ENCODE peak calls at places on chromosomes 11 and 22, in five cellular contexts. W is skeletal muscle cell, V is cardiac fibroblast, D is posterior cingulate gyrus, R is mesothelial cell of epicardium. O is an unnamed sample.

GRCh38 chr22:41504397-41504796 is 35.5 kb downstream of the ACO2 start:
- DNase-seq in W (peak; percentile 31), V (peak; percentile 49), D (no peak), R (no peak), O (no peak)

GRCh38 chr11:127058524-127058923 is 58.0 kb upstream of the KIRREL3 start:
- DNase-seq in W (no peak), V (no peak), D (no peak), R (no peak), O (no peak)

GRCh38 chr11:16809901-16810668 is 71.6 kb downstream of the C11orf58 start:
- DNase-seq in W (no peak), V (peak; percentile 90), D (peak; percentile 68), R (no peak), O (peak; percentile 70)

GRCh38 chr11:64244966-64245365 is 1.8 kb downstream of the PPP1R14B start:
- DNase-seq in W (no peak), V (no peak), D (no peak), R (no peak), O (no peak)

GRCh38 chr11:128903248-128904041 is 12.3 kb downstream of the KCNJ5 start:
- DNase-seq in W (no peak), V (no peak), D (no peak), R (no peak), O (peak; percentile 27)

GRCh38 chr22:46731246-46732040 is 6.6 kb downstream of the CERK start:
- DNase-seq in W (no peak), V (no peak), D (no peak), R (no peak), O (peak; percentile 89)

GRCh38 chr11:11909727-11910126 is 68.0 kb downstream of the USP47 start:
- DNase-seq in W (no peak), V (peak; percentile 6), D (no peak), R (no peak), O (no peak)

GRCh38 chr22:30695351-30695762 is 683 bp downstream of the OSBP2 start:
- DNase-seq in W (no peak), V (no peak), D (peak; percentile 37), R (no peak), O (peak; percentile 22)

GRCh38 chr22:24061124-24061684 is 50.1 kb downstream of the CABIN1 start:
- DNase-seq in W (no peak), V (no peak), D (no peak), R (no peak), O (no peak)

GRCh38 chr22:49243335-49243734 is 584.3 kb downstream of the BRD1 start:
- DNase-seq in W (no peak), V (no peak), D (no peak), R (no peak), O (no peak)

GRCh38 chr22:41768420-41768819 is 32.1 kb upstream of the CCDC134 start:
- DNase-seq in W (no peak), V (peak; percentile 31), D (no peak), R (no peak), O (no peak)

GRCh38 chr11:122758974-122759373 is 79.3 kb upstream of the CRTAM start:
- DNase-seq in W (no peak), V (peak; percentile 70), D (no peak), R (no peak), O (no peak)

GRCh38 chr11:86484164-86484794 is 109.6 kb downstream of the CCDC81 start:
- DNase-seq in W (peak; percentile 97), V (peak; percentile 91), D (no peak), R (no peak), O (peak; percentile 29)

GRCh38 chr11:116055064-116055463 is 550.8 kb upstream of the CADM1 start:
- DNase-seq in W (no peak), V (no peak), D (no peak), R (no peak), O (no peak)

GRCh38 chr11:76150141-76150540 is 56.2 kb downstream of the WNT11 start:
- DNase-seq in W (no peak), V (no peak), D (no peak), R (no peak), O (no peak)

GRCh38 chr22:44685384-44686056 is 16.5 kb upstream of the PRR5 start:
- DNase-seq in W (no peak), V (peak; percentile 59), D (no peak), R (no peak), O (peak; percentile 60)

GRCh38 chr11:64351136-64351631 is 7.8 kb upstream of the RPS6KA4 start:
- DNase-seq in W (no peak), V (no peak), D (no peak), R (no peak), O (no peak)

GRCh38 chr22:25159028-25159427 is 40.6 kb upstream of the CRYBB3 start:
- DNase-seq in W (peak; percentile 11), V (peak; percentile 16), D (no peak), R (no peak), O (no peak)

GRCh38 chr11:22234743-22235142 is 41.9 kb downstream of the ANO5 start:
- DNase-seq in W (no peak), V (no peak), D (no peak), R (no peak), O (no peak)

GRCh38 chr22:50445071-50445879 is 29.6 kb downstream of the SBF1 start:
- DNase-seq in W (no peak), V (no peak), D (no peak), R (no peak), O (no peak)

GRCh38 chr11:11426226-11426915 is 73.3 kb upstream of the CSNK2A3 start:
- DNase-seq in W (no peak), V (no peak), D (no peak), R (no peak), O (no peak)

GRCh38 chr22:41638124-41638523 is 17.0 kb downstream of the XRCC6 start:
- DNase-seq in W (no peak), V (no peak), D (no peak), R (no peak), O (no peak)

GRCh38 chr11:34495724-34496377 is 17.7 kb downstream of the ELF5 start:
- DNase-seq in W (no peak), V (no peak), D (no peak), R (no peak), O (no peak)

GRCh38 chr11:129888451-129888850 is 6.9 kb downstream of the NFRKB start:
- DNase-seq in W (no peak), V (no peak), D (no peak), R (no peak), O (no peak)

GRCh38 chr22:41699264-41700104 is at the start of gene MEI1:
- DNase-seq in W (peak; percentile 6), V (peak; percentile 78), D (peak; percentile 82), R (no peak), O (peak; percentile 92)

GRCh38 chr11:88543902-88544655 is 206.5 kb upstream of the CTSC start:
- DNase-seq in W (peak; percentile 65), V (peak; percentile 96), D (peak; percentile 65), R (peak; percentile 87), O (peak; percentile 82)

GRCh38 chr11:762421-763072 is 14.7 kb downstream of the GATD1 start:
- DNase-seq in W (no peak), V (peak; percentile 69), D (peak; percentile 70), R (no peak), O (no peak)

GRCh38 chr22:19766506-19767426 is 6.2 kb downstream of the TBX1 start:
- DNase-seq in W (no peak), V (no peak), D (no peak), R (no peak), O (peak; percentile 67)

GRCh38 chr22:32466496-32466895 is 2.2 kb upstream of the BPIFC start:
- DNase-seq in W (no peak), V (no peak), D (no peak), R (no peak), O (no peak)

GRCh38 chr11:11856638-11857037 is 14.9 kb downstream of the USP47 start:
- DNase-seq in W (no peak), V (no peak), D (no peak), R (no peak), O (no peak)

GRCh38 chr11:125410091-125410490 is 86.0 kb downstream of the FEZ1 start:
- DNase-seq in W (no peak), V (peak; percentile 8), D (no peak), R (no peak), O (no peak)

GRCh38 chr11:10931761-10932700 is 74.2 kb upstream of the ZBED5 start:
- DNase-seq in W (no peak), V (peak; percentile 42), D (peak; percentile 34), R (peak; percentile 65), O (no peak)

GRCh38 chr22:23398701-23399366 is 181.3 kb downstream of the IGLL1 start:
- DNase-seq in W (no peak), V (no peak), D (no peak), R (no peak), O (no peak)

GRCh38 chr22:43992331-43992821 is 31.7 kb upstream of the PARVB start:
- DNase-seq in W (peak; percentile 1), V (peak; percentile 17), D (no peak), R (no peak), O (no peak)

GRCh38 chr11:567629-568258 is 7.0 kb downstream of the RASSF7 start:
- DNase-seq in W (no peak), V (no peak), D (no peak), R (no peak), O (no peak)

GRCh38 chr11:22162754-22163153 is 30.1 kb upstream of the ANO5 start:
- DNase-seq in W (no peak), V (no peak), D (no peak), R (no peak), O (no peak)

GRCh38 chr11:88827018-88827676 is 238.6 kb downstream of the GRM5 start:
- DNase-seq in W (no peak), V (no peak), D (no peak), R (no peak), O (no peak)

GRCh38 chr11:61120865-61121831 is 18.9 kb downstream of the CD5 start:
- DNase-seq in W (no peak), V (peak; percentile 43), D (peak; percentile 30), R (no peak), O (peak; percentile 73)

O was measured in body of pancreas.